ENCODE peak calls at places on chromosomes 3 and 15, in four cellular contexts. One of them, this sample, is unnamed.

GRCh38 chr15:26771917-26772587 is 814 bp downstream of the GABRB3 start:
- DNase-seq in IMR-90: no peak
- DNase-seq in mesendoderm: no peak
- DNase-seq in H1: no peak
- DNase-seq in this sample: no peak

GRCh38 chr3:143041901-143042300 is 40.5 kb downstream of the U2SURP start:
- DNase-seq in IMR-90: no peak
- DNase-seq in mesendoderm: no peak
- DNase-seq in H1: no peak
- DNase-seq in this sample: no peak

GRCh38 chr15:90207252-90207651 is 6.1 kb downstream of the SEMA4B start:
- DNase-seq in mesendoderm: no peak
- DNase-seq in IMR-90: no peak
- DNase-seq in H1: no peak
- DNase-seq in this sample: no peak

GRCh38 chr15:76340198-76340801 is 3.7 kb downstream of the ISL2 start:
- DNase-seq in H1: peak
- DNase-seq in IMR-90: no peak
- DNase-seq in mesendoderm: peak
- DNase-seq in this sample: peak

GRCh38 chr15:48418343-48418742 is 87.1 kb downstream of the DUT start:
- DNase-seq in H1: no peak
- DNase-seq in IMR-90: no peak
- DNase-seq in mesendoderm: no peak
- DNase-seq in this sample: no peak

GRCh38 chr3:61589856-61590255 is 28.5 kb downstream of the PTPRG start:
- DNase-seq in IMR-90: peak
- DNase-seq in mesendoderm: no peak
- DNase-seq in H1: no peak
- DNase-seq in this sample: no peak

GRCh38 chr3:185537369-185537970 is 14.9 kb downstream of the LIPH start:
- DNase-seq in mesendoderm: peak
- DNase-seq in IMR-90: peak
- DNase-seq in H1: no peak
- DNase-seq in this sample: no peak

GRCh38 chr15:80866936-80867335 is 87.8 kb downstream of the CEMIP start:
- DNase-seq in mesendoderm: no peak
- DNase-seq in H1: no peak
- DNase-seq in IMR-90: no peak
- DNase-seq in this sample: peak

GRCh38 chr3:72816843-72817485 is 31.3 kb downstream of the SHQ1 start:
- DNase-seq in IMR-90: no peak
- DNase-seq in H1: no peak
- DNase-seq in mesendoderm: no peak
- DNase-seq in this sample: no peak

GRCh38 chr3:142027713-142028112 is 121.6 kb downstream of the TFDP2 start:
- DNase-seq in IMR-90: no peak
- DNase-seq in H1: no peak
- DNase-seq in mesendoderm: peak
- DNase-seq in this sample: no peak

GRCh38 chr3:144590854-144591253 is 619.2 kb downstream of the DIPK2A start:
- DNase-seq in IMR-90: peak
- DNase-seq in H1: no peak
- DNase-seq in mesendoderm: peak
- DNase-seq in this sample: no peak

GRCh38 chr3:52231502-52232278 is 6.2 kb upstream of the TLR9 start:
- DNase-seq in IMR-90: peak
- DNase-seq in mesendoderm: peak
- DNase-seq in H1: peak
- DNase-seq in this sample: peak

GRCh38 chr3:45153658-45154437 is 7.7 kb upstream of the CDCP1 start:
- DNase-seq in H1: no peak
- DNase-seq in mesendoderm: no peak
- DNase-seq in IMR-90: peak
- DNase-seq in this sample: no peak

GRCh38 chr15:68488966-68489365 is 57.0 kb upstream of the ITGA11 start:
- DNase-seq in IMR-90: no peak
- DNase-seq in H1: no peak
- DNase-seq in mesendoderm: no peak
- DNase-seq in this sample: peak

GRCh38 chr3:51297333-51297732 is 87.8 kb upstream of the MANF start:
- DNase-seq in H1: no peak
- DNase-seq in IMR-90: no peak
- DNase-seq in mesendoderm: no peak
- DNase-seq in this sample: no peak

GRCh38 chr15:52466134-52466701 is 62.5 kb downstream of the MYO5A start:
- DNase-seq in IMR-90: no peak
- DNase-seq in mesendoderm: peak
- DNase-seq in H1: no peak
- DNase-seq in this sample: peak

GRCh38 chr3:21729331-21729730 is 21.7 kb downstream of the ZNF385D start:
- DNase-seq in mesendoderm: peak
- DNase-seq in H1: no peak
- DNase-seq in IMR-90: no peak
- DNase-seq in this sample: no peak

GRCh38 chr3:21734746-21735145 is 16.3 kb downstream of the ZNF385D start:
- DNase-seq in H1: no peak
- DNase-seq in IMR-90: no peak
- DNase-seq in mesendoderm: no peak
- DNase-seq in this sample: no peak

DNA sequence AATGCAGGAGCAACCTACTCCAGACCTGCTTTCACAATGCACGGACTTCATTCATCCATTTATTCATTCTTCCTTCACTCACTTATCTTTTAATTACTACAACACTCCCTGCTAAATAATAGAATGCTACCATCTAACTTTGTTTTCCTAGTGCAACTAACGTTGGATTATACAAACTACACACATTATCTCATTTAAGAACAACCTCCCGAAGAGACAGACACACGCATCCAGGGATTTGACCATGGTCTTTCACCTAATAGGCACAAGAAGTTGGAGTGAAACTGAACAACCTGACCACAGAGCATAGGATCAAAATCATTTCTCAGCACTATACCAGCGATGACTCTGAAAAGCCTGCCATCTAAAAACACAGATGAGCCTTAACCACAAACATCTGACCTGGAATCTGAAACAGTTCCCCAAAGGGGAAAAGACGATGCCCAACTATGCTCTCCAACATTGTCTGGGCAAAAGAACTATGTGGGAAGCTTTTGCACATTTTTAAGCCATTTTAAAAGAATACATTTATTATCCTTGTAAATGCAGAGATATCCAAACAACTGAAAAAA is 21.0 kb downstream of the ZNF385D start:
- DNase-seq in H1: no peak
- DNase-seq in mesendoderm: no peak
- DNase-seq in IMR-90: no peak
- DNase-seq in this sample: no peak
- H3K56ac ChIP-seq in H1: no peak
- H3K56ac ChIP-seq in mesendoderm: no peak
- H3K56ac ChIP-seq in IMR-90: no peak
- H3K56ac ChIP-seq in this sample: no peak

GRCh38 chr3:100386437-100387064 is 14.3 kb downstream of the TOMM70 start:
- DNase-seq in H1: no peak
- DNase-seq in mesendoderm: no peak
- DNase-seq in IMR-90: peak
- DNase-seq in this sample: no peak

GRCh38 chr3:100384735-100385134 is 16.2 kb downstream of the TOMM70 start:
- DNase-seq in IMR-90: peak
- DNase-seq in H1: no peak
- DNase-seq in mesendoderm: no peak
- DNase-seq in this sample: no peak

GRCh38 chr3:100389025-100389424 is 11.9 kb downstream of the TOMM70 start:
- DNase-seq in H1: no peak
- DNase-seq in mesendoderm: no peak
- DNase-seq in IMR-90: no peak
- DNase-seq in this sample: no peak
- H3K56ac ChIP-seq in H1: no peak
- H3K56ac ChIP-seq in mesendoderm: no peak
- H3K56ac ChIP-seq in IMR-90: no peak
- H3K56ac ChIP-seq in this sample: no peak

GRCh38 chr3:14507757-14508504 is 32.2 kb downstream of the GRIP2 start:
- DNase-seq in IMR-90: no peak
- DNase-seq in mesendoderm: no peak
- DNase-seq in H1: no peak
- DNase-seq in this sample: no peak

GRCh38 chr3:14508505-14508819 is 31.7 kb downstream of the GRIP2 start:
- DNase-seq in mesendoderm: no peak
- DNase-seq in IMR-90: no peak
- DNase-seq in H1: no peak
- DNase-seq in this sample: peak

GRCh38 chr3:14508966-14509795 is 31.0 kb downstream of the GRIP2 start:
- DNase-seq in mesendoderm: peak
- DNase-seq in H1: peak
- DNase-seq in IMR-90: peak
- DNase-seq in this sample: peak

GRCh38 chr3:14510838-14511622 is 29.1 kb downstream of the GRIP2 start:
- DNase-seq in mesendoderm: no peak
- DNase-seq in IMR-90: no peak
- DNase-seq in H1: no peak
- DNase-seq in this sample: peak

DNA sequence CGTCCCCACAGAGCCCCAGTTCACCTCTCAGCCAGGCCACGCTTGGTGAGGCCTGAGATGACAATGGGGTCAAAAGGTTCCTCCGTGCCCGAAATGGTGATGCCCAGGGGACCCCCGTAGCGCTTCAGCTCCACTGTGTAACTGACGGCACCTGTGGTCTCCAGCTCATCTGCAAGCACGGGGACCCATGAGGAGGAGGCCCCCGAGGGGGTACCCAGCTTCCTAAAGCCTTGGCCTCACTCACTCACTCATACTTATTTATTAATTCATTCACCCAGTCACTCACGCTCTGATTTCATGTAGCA is 30.4 kb downstream of the GRIP2 start:
- DNase-seq in IMR-90: no peak
- DNase-seq in H1: no peak
- DNase-seq in mesendoderm: no peak
- DNase-seq in this sample: no peak
- H3K56ac ChIP-seq in IMR-90: no peak
- H3K56ac ChIP-seq in H1: no peak
- H3K56ac ChIP-seq in mesendoderm: no peak
- H3K56ac ChIP-seq in this sample: no peak

GRCh38 chr3:150114273-150114672 is 143.6 kb upstream of the PFN2 start:
- DNase-seq in H1: no peak
- DNase-seq in IMR-90: no peak
- DNase-seq in mesendoderm: no peak
- DNase-seq in this sample: no peak
- H3K56ac ChIP-seq in H1: no peak
- H3K56ac ChIP-seq in IMR-90: no peak
- H3K56ac ChIP-seq in mesendoderm: no peak
- H3K56ac ChIP-seq in this sample: no peak

GRCh38 chr15:70166506-70167087 is 68.9 kb upstream of the TLE3 start:
- DNase-seq in H1: no peak
- DNase-seq in IMR-90: no peak
- DNase-seq in mesendoderm: no peak
- DNase-seq in this sample: no peak
- H3K56ac ChIP-seq in H1: no peak
- H3K56ac ChIP-seq in IMR-90: no peak
- H3K56ac ChIP-seq in mesendoderm: peak
- H3K56ac ChIP-seq in this sample: no peak

DNA sequence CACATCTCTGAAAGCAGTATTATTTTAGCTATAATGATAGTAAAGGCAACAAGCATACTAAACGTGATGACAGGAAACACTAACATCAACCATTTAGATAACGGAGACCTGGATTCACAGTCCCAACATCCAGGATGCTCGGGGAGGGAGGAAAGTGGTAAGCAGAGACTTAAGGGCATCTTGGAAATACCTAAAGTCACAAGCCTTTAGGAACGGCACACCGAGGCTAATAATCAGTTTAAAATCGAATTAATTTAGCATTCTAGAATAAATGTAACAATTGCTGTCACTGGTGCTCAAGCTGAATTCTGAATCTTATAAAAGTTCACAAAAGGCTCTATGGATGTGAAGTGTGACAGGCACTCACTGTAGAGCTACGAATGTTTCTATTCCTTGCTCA is 1.3 kb downstream of the CD47 start:
- DNase-seq in H1: no peak
- DNase-seq in mesendoderm: peak
- DNase-seq in IMR-90: no peak
- DNase-seq in this sample: no peak
- H3K56ac ChIP-seq in H1: no peak
- H3K56ac ChIP-seq in mesendoderm: no peak
- H3K56ac ChIP-seq in IMR-90: peak
- H3K56ac ChIP-seq in this sample: no peak

GRCh38 chr15:66615846-66616245 is 50.0 kb upstream of the LCTL start:
- DNase-seq in IMR-90: no peak
- DNase-seq in H1: no peak
- DNase-seq in mesendoderm: no peak
- DNase-seq in this sample: no peak

GRCh38 chr15:66615175-66615495 is 49.3 kb upstream of the LCTL start:
- DNase-seq in mesendoderm: no peak
- DNase-seq in H1: no peak
- DNase-seq in IMR-90: no peak
- DNase-seq in this sample: no peak

GRCh38 chr15:66613743-66614142 is 47.9 kb upstream of the LCTL start:
- DNase-seq in mesendoderm: no peak
- DNase-seq in IMR-90: no peak
- DNase-seq in H1: no peak
- DNase-seq in this sample: no peak

GRCh38 chr15:66617137-66618090 is 51.6 kb upstream of the LCTL start:
- DNase-seq in H1: no peak
- DNase-seq in IMR-90: peak
- DNase-seq in mesendoderm: no peak
- DNase-seq in this sample: no peak

GRCh38 chr15:66614456-66615174 is 48.8 kb upstream of the LCTL start:
- DNase-seq in H1: no peak
- DNase-seq in IMR-90: no peak
- DNase-seq in mesendoderm: no peak
- DNase-seq in this sample: no peak
- H3K56ac ChIP-seq in H1: no peak
- H3K56ac ChIP-seq in IMR-90: no peak
- H3K56ac ChIP-seq in mesendoderm: no peak
- H3K56ac ChIP-seq in this sample: no peak

GRCh38 chr3:82506204-82506603 is 744.8 kb upstream of the GBE1 start:
- DNase-seq in mesendoderm: no peak
- DNase-seq in H1: no peak
- DNase-seq in IMR-90: no peak
- DNase-seq in this sample: no peak
- H3K56ac ChIP-seq in mesendoderm: no peak
- H3K56ac ChIP-seq in H1: no peak
- H3K56ac ChIP-seq in IMR-90: no peak
- H3K56ac ChIP-seq in this sample: no peak

DNA sequence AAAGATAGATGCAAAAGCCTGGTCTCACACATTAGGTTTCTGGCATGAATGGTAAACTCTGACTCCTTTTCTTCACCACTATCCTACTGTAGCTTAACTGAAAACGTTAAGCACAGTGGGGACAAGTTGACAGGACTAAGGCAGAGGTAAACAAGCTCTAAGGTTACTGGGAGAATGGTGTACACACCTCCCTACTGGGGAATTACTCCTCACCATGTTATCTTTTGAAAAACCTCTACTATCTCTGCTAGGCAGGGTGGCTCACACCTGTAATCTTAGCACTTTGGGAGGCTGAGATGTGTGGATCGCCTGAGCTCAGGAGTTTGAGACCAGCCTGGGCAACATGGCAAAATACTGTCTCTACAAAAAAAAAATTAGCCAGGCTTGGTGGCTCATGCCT is 29.1 kb downstream of the IP6K1 start:
- DNase-seq in H1: no peak
- DNase-seq in IMR-90: no peak
- DNase-seq in mesendoderm: peak
- DNase-seq in this sample: no peak
- H3K56ac ChIP-seq in H1: no peak
- H3K56ac ChIP-seq in IMR-90: no peak
- H3K56ac ChIP-seq in mesendoderm: no peak
- H3K56ac ChIP-seq in this sample: no peak

GRCh38 chr15:63913786-63914185 is 80.0 kb upstream of the HERC1 start:
- DNase-seq in IMR-90: no peak
- DNase-seq in mesendoderm: peak
- DNase-seq in H1: no peak
- DNase-seq in this sample: no peak
- H3K56ac ChIP-seq in IMR-90: no peak
- H3K56ac ChIP-seq in mesendoderm: no peak
- H3K56ac ChIP-seq in H1: no peak
- H3K56ac ChIP-seq in this sample: no peak